ENCODE peak calls at places on chromosome 20, in seven cellular contexts. A, Z, X, C, W, K and S are unnamed samples. For H3K4me1, the result is how much of the 10 kb centered on the place peaks cover.

GRCh38 chr20:31841928-31842327 is 3.5 kb downstream of the FOXS1 start:
- DNase-seq in A (no peak), X (peak), C (no peak), Z (no peak), K (no peak), W (peak), S (no peak)

GRCh38 chr20:20215976-20216727 is 151.8 kb upstream of the INSM1 start:
- DNase-seq in C (no peak), K (no peak), X (no peak), A (no peak), Z (no peak), W (no peak), S (no peak)

GRCh38 chr20:57397004-57397692 is 6.0 kb downstream of the RBM38 start:
- DNase-seq in C (no peak), X (no peak), W (peak), A (no peak), Z (peak), K (peak), S (no peak)

GRCh38 chr20:17759449-17759848 is 59.7 kb downstream of the BANF2 start:
- DNase-seq in C (no peak), X (no peak), K (no peak), W (no peak), Z (no peak), A (no peak), S (no peak)

GRCh38 chr20:43722153-43722505 is 4.7 kb downstream of the GTSF1L start:
- DNase-seq in X (no peak), Z (no peak), A (no peak), W (no peak), K (no peak), C (no peak), S (no peak)

GRCh38 chr20:45016089-45016641 is 49.9 kb downstream of the STK4 start:
- DNase-seq in X (no peak), K (no peak), Z (no peak), A (no peak), C (no peak), W (no peak), S (no peak)

GRCh38 chr20:5870462-5871021 is 79.8 kb downstream of the TRMT6 start:
- DNase-seq in K (no peak), A (peak), Z (no peak), C (no peak), X (no peak), W (no peak), S (peak)

GRCh38 chr20:5030348-5031205 is 29.3 kb upstream of the SLC23A2 start:
- DNase-seq in A (no peak), W (no peak), K (peak), Z (no peak), C (no peak), X (no peak), S (no peak)

GRCh38 chr20:31751126-31751525 is 12.0 kb downstream of the TPX2 start:
- DNase-seq in X (no peak), Z (no peak), K (no peak), C (no peak), A (no peak), W (no peak), S (no peak)

GRCh38 chr20:237479-237878 is 10.4 kb downstream of the DEFB129 start:
- DNase-seq in K (no peak), W (no peak), Z (no peak), A (no peak), C (no peak), X (no peak), S (no peak)

GRCh38 chr20:33169176-33169794 is 1.3 kb downstream of the BPIFA2 start:
- DNase-seq in A (peak), K (no peak), W (no peak), Z (no peak), X (no peak), C (no peak), S (peak)

GRCh38 chr20:47438464-47439381 is 63.0 kb upstream of the NCOA3 start:
- DNase-seq in X (no peak), W (no peak), Z (no peak), C (no peak), K (peak), A (no peak), S (peak)

GRCh38 chr20:2042400-2042799 is 48.5 kb upstream of the PDYN start:
- DNase-seq in K (no peak), A (no peak), X (no peak), Z (no peak), C (no peak), W (no peak), S (no peak)

GRCh38 chr20:62285151-62285550 is 17.6 kb upstream of the ADRM1 start:
- DNase-seq in Z (no peak), W (no peak), A (no peak), K (no peak), X (no peak), C (no peak), S (peak)

GRCh38 chr20:34794006-34794585 is 31.4 kb downstream of the NCOA6 start:
- DNase-seq in Z (no peak), X (no peak), W (no peak), C (no peak), K (no peak), A (no peak), S (no peak)
- H3K4me3 ChIP-seq in Z (no peak), X (no peak), W (no peak), C (no peak), K (no peak), A (no peak), S (no peak)

GRCh38 chr20:25496165-25496967 is 88.9 kb downstream of the GINS1 start:
- DNase-seq in X (peak), W (no peak), K (no peak), C (no peak), Z (no peak), A (no peak), S (no peak)
- H3K4me1 ChIP-seq in X (under half), W (under half), K (under half), C (under half), Z (under half), A (under half), S (under half)

DNA sequence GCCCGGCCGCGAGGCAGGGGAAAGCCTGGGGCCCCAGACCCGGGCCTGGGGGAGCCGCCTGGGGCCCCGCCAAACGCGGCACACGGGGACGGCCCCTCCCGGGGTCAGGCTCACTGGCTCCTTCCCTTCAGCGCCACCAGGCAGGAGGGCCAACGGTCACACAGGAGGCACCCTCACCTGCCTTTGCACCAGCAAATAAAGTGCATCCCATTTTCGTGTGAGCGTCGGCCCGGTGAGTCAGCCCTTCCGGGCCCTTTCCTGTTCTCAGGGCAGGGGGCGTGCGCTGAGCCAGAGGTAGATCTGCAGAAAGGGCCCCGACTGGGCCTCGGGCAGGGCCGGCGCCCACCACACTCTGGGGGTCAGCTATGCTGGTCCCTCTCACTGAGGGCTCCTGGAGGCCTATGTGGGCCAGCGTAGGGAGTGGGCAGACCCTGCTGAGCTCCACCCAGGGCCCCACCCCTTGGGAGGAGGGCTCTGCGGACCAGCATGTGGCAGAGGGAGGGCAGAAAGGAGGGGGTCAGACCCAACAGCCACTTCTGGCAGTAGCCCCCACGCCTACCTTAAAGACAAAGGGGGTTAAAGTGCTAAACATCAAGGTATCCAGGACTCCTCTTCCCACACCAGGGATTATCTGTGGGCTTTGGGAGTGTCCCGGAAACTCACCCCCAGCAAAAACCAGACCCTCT is 931 bp upstream of the UCKL1 start:
- DNase-seq in C (no peak), X (peak), K (peak), W (peak), A (peak), Z (peak), S (peak)
- TF ChIP-seq CTCF in C (peak), X (no peak), K (no peak), W (no peak), A (peak), Z (no peak), S (no peak)

GRCh38 chr20:25118529-25118928 is 36.6 kb upstream of the VSX1 start:
- DNase-seq in K (no peak), Z (no peak), X (no peak), C (no peak), A (no peak), W (no peak), S (no peak)
- H3K4me3 ChIP-seq in K (no peak), Z (no peak), X (no peak), C (no peak), A (no peak), W (no peak), S (no peak)

DNA sequence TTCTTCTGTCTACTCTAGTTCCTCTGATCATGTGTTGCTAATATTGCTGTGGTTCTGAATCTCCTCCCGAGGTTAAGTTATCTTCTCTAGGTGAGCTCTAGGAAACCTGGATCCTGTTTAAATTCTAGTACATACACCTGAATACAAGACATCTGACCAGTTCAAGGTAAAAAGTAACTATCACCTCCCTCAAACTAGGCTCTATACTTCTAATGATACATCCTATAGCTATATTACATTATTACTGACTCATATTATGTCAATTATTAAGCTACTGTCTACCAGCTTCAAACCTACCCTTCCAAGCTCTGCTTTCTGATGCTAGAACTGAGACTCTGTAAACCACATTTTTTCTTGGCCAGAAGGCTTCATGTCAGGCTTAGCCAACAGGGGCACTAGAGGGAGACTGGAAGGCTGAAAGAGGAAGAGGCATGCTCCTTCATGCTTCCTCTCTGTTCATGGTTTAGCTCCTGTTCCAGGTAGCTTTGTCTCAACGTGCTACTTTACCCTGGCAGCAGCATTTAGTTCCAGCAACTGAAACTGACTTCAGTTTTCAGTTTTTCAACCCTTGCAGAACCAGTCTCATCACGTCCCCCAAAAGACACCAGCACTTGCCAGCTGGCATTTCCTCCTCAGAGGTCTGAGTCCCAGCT is 148.4 kb upstream of the TOP1 start:
- DNase-seq in W (no peak), C (no peak), K (no peak), A (no peak), Z (no peak), X (no peak), S (no peak)
- H3K4me1 ChIP-seq in W (under half), C (under half), K (under half), A (under half), Z (under half), X (under half), S (under half)